ENCODE peak calls at places on chromosomes 5 and 9, in nine cellular contexts. One of them, this sample, is unnamed.

GRCh38 chr5:160128632-160129031 is 9.4 kb upstream of the PWWP2A start:
- DNase-seq in WERI-Rb-1: no peak
- DNase-seq in osteoblast: peak
- DNase-seq in body of pancreas: no peak
- DNase-seq in fibroblast of mammary gland: no peak
- DNase-seq in transverse colon: no peak
- DNase-seq in suprapubic skin: no peak
- DNase-seq in astrocyte of the cerebellum: no peak
- DNase-seq in left ventricle myocardium inferior: no peak
- DNase-seq in this sample: no peak

GRCh38 chr5:145797336-145797735 is 37.8 kb downstream of the PRELID2 start:
- DNase-seq in WERI-Rb-1: no peak
- DNase-seq in osteoblast: no peak
- DNase-seq in body of pancreas: no peak
- DNase-seq in fibroblast of mammary gland: peak
- DNase-seq in transverse colon: no peak
- DNase-seq in suprapubic skin: no peak
- DNase-seq in astrocyte of the cerebellum: no peak
- DNase-seq in left ventricle myocardium inferior: no peak
- DNase-seq in this sample: peak

GRCh38 chr5:132195727-132196126 is 31.9 kb downstream of the P4HA2 start:
- DNase-seq in WERI-Rb-1: no peak
- DNase-seq in osteoblast: no peak
- DNase-seq in body of pancreas: no peak
- DNase-seq in fibroblast of mammary gland: no peak
- DNase-seq in transverse colon: no peak
- DNase-seq in suprapubic skin: no peak
- DNase-seq in astrocyte of the cerebellum: no peak
- DNase-seq in left ventricle myocardium inferior: no peak
- DNase-seq in this sample: no peak

GRCh38 chr5:176436641-176437040 is 11.5 kb upstream of the FAF2 start:
- DNase-seq in WERI-Rb-1: no peak
- DNase-seq in osteoblast: peak
- DNase-seq in body of pancreas: no peak
- DNase-seq in fibroblast of mammary gland: peak
- DNase-seq in transverse colon: no peak
- DNase-seq in suprapubic skin: no peak
- DNase-seq in astrocyte of the cerebellum: no peak
- DNase-seq in left ventricle myocardium inferior: no peak
- DNase-seq in this sample: no peak

GRCh38 chr5:154189256-154189818 is 1.2 kb upstream of the GALNT10 start:
- DNase-seq in WERI-Rb-1: no peak
- DNase-seq in osteoblast: peak
- DNase-seq in body of pancreas: peak
- DNase-seq in fibroblast of mammary gland: no peak
- DNase-seq in transverse colon: peak
- DNase-seq in suprapubic skin: no peak
- DNase-seq in astrocyte of the cerebellum: no peak
- DNase-seq in left ventricle myocardium inferior: peak
- DNase-seq in this sample: no peak

GRCh38 chr5:57495285-57495684 is 12.7 kb upstream of the ACTBL2 start:
- DNase-seq in WERI-Rb-1: no peak
- DNase-seq in osteoblast: no peak
- DNase-seq in body of pancreas: no peak
- DNase-seq in fibroblast of mammary gland: no peak
- DNase-seq in transverse colon: peak
- DNase-seq in suprapubic skin: no peak
- DNase-seq in astrocyte of the cerebellum: no peak
- DNase-seq in left ventricle myocardium inferior: no peak
- DNase-seq in this sample: no peak

GRCh38 chr9:129005336-129005997 is 22.7 kb downstream of the SH3GLB2 start:
- DNase-seq in WERI-Rb-1: peak
- DNase-seq in osteoblast: peak
- DNase-seq in body of pancreas: no peak
- DNase-seq in fibroblast of mammary gland: no peak
- DNase-seq in transverse colon: no peak
- DNase-seq in suprapubic skin: no peak
- DNase-seq in astrocyte of the cerebellum: no peak
- DNase-seq in left ventricle myocardium inferior: no peak
- DNase-seq in this sample: no peak

GRCh38 chr9:34547960-34548603 is 25.3 kb upstream of the ENHO start:
- DNase-seq in WERI-Rb-1: peak
- DNase-seq in osteoblast: peak
- DNase-seq in body of pancreas: peak
- DNase-seq in fibroblast of mammary gland: peak
- DNase-seq in transverse colon: peak
- DNase-seq in suprapubic skin: peak
- DNase-seq in astrocyte of the cerebellum: peak
- DNase-seq in left ventricle myocardium inferior: peak
- DNase-seq in this sample: peak

GRCh38 chr5:172010278-172010677 is 3.8 kb upstream of the FBXW11 start:
- DNase-seq in WERI-Rb-1: peak
- DNase-seq in osteoblast: peak
- DNase-seq in body of pancreas: no peak
- DNase-seq in fibroblast of mammary gland: peak
- DNase-seq in transverse colon: no peak
- DNase-seq in suprapubic skin: no peak
- DNase-seq in astrocyte of the cerebellum: no peak
- DNase-seq in left ventricle myocardium inferior: no peak
- DNase-seq in this sample: peak

GRCh38 chr5:31021181-31021624 is 172.3 kb upstream of the CDH6 start:
- DNase-seq in WERI-Rb-1: no peak
- DNase-seq in osteoblast: no peak
- DNase-seq in body of pancreas: no peak
- DNase-seq in fibroblast of mammary gland: no peak
- DNase-seq in transverse colon: no peak
- DNase-seq in suprapubic skin: no peak
- DNase-seq in astrocyte of the cerebellum: no peak
- DNase-seq in left ventricle myocardium inferior: no peak
- DNase-seq in this sample: peak

GRCh38 chr9:89804766-89805531 is 200.1 kb downstream of the GADD45G start:
- DNase-seq in WERI-Rb-1: no peak
- DNase-seq in osteoblast: no peak
- DNase-seq in body of pancreas: no peak
- DNase-seq in fibroblast of mammary gland: no peak
- DNase-seq in transverse colon: no peak
- DNase-seq in suprapubic skin: peak
- DNase-seq in astrocyte of the cerebellum: no peak
- DNase-seq in left ventricle myocardium inferior: no peak
- DNase-seq in this sample: no peak

GRCh38 chr9:128917151-128917849 is 3.5 kb upstream of the PHYHD1 start:
- DNase-seq in WERI-Rb-1: no peak
- DNase-seq in osteoblast: peak
- DNase-seq in body of pancreas: peak
- DNase-seq in fibroblast of mammary gland: peak
- DNase-seq in transverse colon: peak
- DNase-seq in suprapubic skin: peak
- DNase-seq in astrocyte of the cerebellum: peak
- DNase-seq in left ventricle myocardium inferior: peak
- DNase-seq in this sample: peak

GRCh38 chr5:81553570-81554212 is 159.8 kb upstream of the ACOT12 start:
- DNase-seq in WERI-Rb-1: no peak
- DNase-seq in osteoblast: no peak
- DNase-seq in body of pancreas: no peak
- DNase-seq in fibroblast of mammary gland: no peak
- DNase-seq in transverse colon: no peak
- DNase-seq in suprapubic skin: no peak
- DNase-seq in astrocyte of the cerebellum: no peak
- DNase-seq in left ventricle myocardium inferior: no peak
- DNase-seq in this sample: no peak

GRCh38 chr9:82808478-82808877 is 254.5 kb downstream of the RASEF start:
- DNase-seq in WERI-Rb-1: no peak
- DNase-seq in osteoblast: no peak
- DNase-seq in body of pancreas: no peak
- DNase-seq in fibroblast of mammary gland: no peak
- DNase-seq in transverse colon: no peak
- DNase-seq in suprapubic skin: no peak
- DNase-seq in astrocyte of the cerebellum: no peak
- DNase-seq in left ventricle myocardium inferior: no peak
- DNase-seq in this sample: no peak

GRCh38 chr9:134320916-134321570 is 5.2 kb upstream of the RXRA start:
- DNase-seq in WERI-Rb-1: no peak
- DNase-seq in osteoblast: peak
- DNase-seq in body of pancreas: peak
- DNase-seq in fibroblast of mammary gland: no peak
- DNase-seq in transverse colon: no peak
- DNase-seq in suprapubic skin: no peak
- DNase-seq in astrocyte of the cerebellum: no peak
- DNase-seq in left ventricle myocardium inferior: peak
- DNase-seq in this sample: no peak

GRCh38 chr9:134323741-134324358 is 2.4 kb upstream of the RXRA start:
- DNase-seq in WERI-Rb-1: peak
- DNase-seq in osteoblast: peak
- DNase-seq in body of pancreas: peak
- DNase-seq in fibroblast of mammary gland: peak
- DNase-seq in transverse colon: peak
- DNase-seq in suprapubic skin: no peak
- DNase-seq in astrocyte of the cerebellum: no peak
- DNase-seq in left ventricle myocardium inferior: peak
- DNase-seq in this sample: no peak

GRCh38 chr9:134322781-134323241 is 3.4 kb upstream of the RXRA start:
- DNase-seq in WERI-Rb-1: peak
- DNase-seq in osteoblast: no peak
- DNase-seq in body of pancreas: peak
- DNase-seq in fibroblast of mammary gland: no peak
- DNase-seq in transverse colon: peak
- DNase-seq in suprapubic skin: no peak
- DNase-seq in astrocyte of the cerebellum: no peak
- DNase-seq in left ventricle myocardium inferior: peak
- DNase-seq in this sample: no peak

GRCh38 chr9:134321571-134321930 is 4.7 kb upstream of the RXRA start:
- DNase-seq in WERI-Rb-1: peak
- DNase-seq in osteoblast: peak
- DNase-seq in body of pancreas: peak
- DNase-seq in fibroblast of mammary gland: no peak
- DNase-seq in transverse colon: peak
- DNase-seq in suprapubic skin: no peak
- DNase-seq in astrocyte of the cerebellum: no peak
- DNase-seq in left ventricle myocardium inferior: peak
- DNase-seq in this sample: no peak

GRCh38 chr9:134321957-134322741 is 4.1 kb upstream of the RXRA start:
- DNase-seq in WERI-Rb-1: peak
- DNase-seq in osteoblast: peak
- DNase-seq in body of pancreas: peak
- DNase-seq in fibroblast of mammary gland: no peak
- DNase-seq in transverse colon: peak
- DNase-seq in suprapubic skin: no peak
- DNase-seq in astrocyte of the cerebellum: no peak
- DNase-seq in left ventricle myocardium inferior: peak
- DNase-seq in this sample: no peak
- TF ChIP-seq CTCF in WERI-Rb-1: no peak
- TF ChIP-seq CTCF in osteoblast: no peak
- TF ChIP-seq CTCF in body of pancreas: no peak
- TF ChIP-seq CTCF in fibroblast of mammary gland: no peak
- TF ChIP-seq CTCF in transverse colon: no peak
- TF ChIP-seq CTCF in suprapubic skin: no peak
- TF ChIP-seq CTCF in astrocyte of the cerebellum: no peak
- TF ChIP-seq CTCF in left ventricle myocardium inferior: no peak
- TF ChIP-seq CTCF in this sample: no peak

GRCh38 chr5:59893436-59894227 is at the start of gene PDE4D:
- DNase-seq in WERI-Rb-1: peak
- DNase-seq in osteoblast: peak
- DNase-seq in body of pancreas: peak
- DNase-seq in fibroblast of mammary gland: peak
- DNase-seq in transverse colon: peak
- DNase-seq in suprapubic skin: peak
- DNase-seq in astrocyte of the cerebellum: peak
- DNase-seq in left ventricle myocardium inferior: peak
- DNase-seq in this sample: peak
- H3K4me3 ChIP-seq in WERI-Rb-1: peak
- H3K4me3 ChIP-seq in osteoblast: peak
- H3K4me3 ChIP-seq in body of pancreas: no peak
- H3K4me3 ChIP-seq in fibroblast of mammary gland: no peak
- H3K4me3 ChIP-seq in transverse colon: no peak
- H3K4me3 ChIP-seq in suprapubic skin: peak
- H3K4me3 ChIP-seq in astrocyte of the cerebellum: peak
- H3K4me3 ChIP-seq in left ventricle myocardium inferior: peak
- H3K4me3 ChIP-seq in this sample: no peak

DNA sequence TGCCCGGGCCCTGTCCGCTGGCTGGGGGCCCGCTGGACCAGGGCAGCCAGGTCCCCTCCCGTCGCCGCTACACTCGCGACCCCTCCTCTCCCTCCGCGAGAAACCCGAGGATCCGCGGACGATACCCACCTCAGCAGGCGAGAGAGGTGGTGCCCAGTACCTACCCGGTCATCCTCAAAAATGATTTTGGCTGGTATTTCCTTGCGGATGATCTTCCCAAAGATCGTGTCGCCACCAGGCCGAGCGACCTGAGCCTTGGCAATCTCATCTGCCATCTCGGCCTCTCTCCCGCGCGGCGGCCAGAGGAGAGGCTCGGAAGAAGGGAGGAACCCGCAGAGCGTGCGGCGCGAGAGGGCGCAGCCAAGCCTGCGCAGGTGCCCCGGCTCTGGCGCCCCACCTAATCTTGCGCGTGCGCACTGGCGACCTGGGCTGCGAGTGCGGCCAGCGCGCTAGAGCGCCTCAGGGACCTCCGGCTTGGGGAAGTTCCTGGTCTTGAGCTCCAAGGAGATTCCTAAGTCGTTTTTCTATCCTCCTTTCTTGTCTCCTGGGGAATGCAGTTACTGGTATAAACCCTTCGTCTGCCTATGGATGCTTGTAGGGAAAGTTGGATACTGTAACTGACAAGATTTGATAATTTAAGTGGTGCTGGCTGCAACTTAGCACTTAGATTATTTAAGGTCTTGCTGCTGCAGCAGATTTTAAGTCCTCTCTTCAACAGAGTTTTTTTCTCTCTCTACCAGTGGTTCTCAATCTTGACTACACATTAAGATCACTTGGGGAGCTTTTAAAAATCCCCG is at the start of gene HINT1:
- DNase-seq in WERI-Rb-1: peak
- DNase-seq in osteoblast: peak
- DNase-seq in body of pancreas: peak
- DNase-seq in fibroblast of mammary gland: peak
- DNase-seq in transverse colon: peak
- DNase-seq in suprapubic skin: peak
- DNase-seq in astrocyte of the cerebellum: peak
- DNase-seq in left ventricle myocardium inferior: peak
- DNase-seq in this sample: peak
- TF ChIP-seq CTCF in WERI-Rb-1: peak
- TF ChIP-seq CTCF in osteoblast: peak
- TF ChIP-seq CTCF in body of pancreas: peak
- TF ChIP-seq CTCF in fibroblast of mammary gland: peak
- TF ChIP-seq CTCF in transverse colon: no peak
- TF ChIP-seq CTCF in suprapubic skin: no peak
- TF ChIP-seq CTCF in astrocyte of the cerebellum: peak
- TF ChIP-seq CTCF in left ventricle myocardium inferior: no peak
- TF ChIP-seq CTCF in this sample: no peak

GRCh38 chr5:175060264-175060663 is 335.9 kb downstream of the MSX2 start:
- DNase-seq in WERI-Rb-1: no peak
- DNase-seq in osteoblast: no peak
- DNase-seq in body of pancreas: no peak
- DNase-seq in fibroblast of mammary gland: no peak
- DNase-seq in transverse colon: no peak
- DNase-seq in suprapubic skin: no peak
- DNase-seq in astrocyte of the cerebellum: no peak
- DNase-seq in left ventricle myocardium inferior: no peak
- DNase-seq in this sample: no peak

GRCh38 chr5:175056831-175057230 is 332.4 kb downstream of the MSX2 start:
- DNase-seq in WERI-Rb-1: no peak
- DNase-seq in osteoblast: no peak
- DNase-seq in body of pancreas: no peak
- DNase-seq in fibroblast of mammary gland: no peak
- DNase-seq in transverse colon: no peak
- DNase-seq in suprapubic skin: no peak
- DNase-seq in astrocyte of the cerebellum: no peak
- DNase-seq in left ventricle myocardium inferior: no peak
- DNase-seq in this sample: no peak

GRCh38 chr5:175059687-175060194 is 335.4 kb downstream of the MSX2 start:
- DNase-seq in WERI-Rb-1: no peak
- DNase-seq in osteoblast: no peak
- DNase-seq in body of pancreas: peak
- DNase-seq in fibroblast of mammary gland: no peak
- DNase-seq in transverse colon: no peak
- DNase-seq in suprapubic skin: no peak
- DNase-seq in astrocyte of the cerebellum: peak
- DNase-seq in left ventricle myocardium inferior: peak
- DNase-seq in this sample: peak
- H3K4me3 ChIP-seq in WERI-Rb-1: no peak
- H3K4me3 ChIP-seq in osteoblast: peak
- H3K4me3 ChIP-seq in body of pancreas: no peak
- H3K4me3 ChIP-seq in fibroblast of mammary gland: no peak
- H3K4me3 ChIP-seq in transverse colon: no peak
- H3K4me3 ChIP-seq in suprapubic skin: no peak
- H3K4me3 ChIP-seq in astrocyte of the cerebellum: peak
- H3K4me3 ChIP-seq in left ventricle myocardium inferior: peak
- H3K4me3 ChIP-seq in this sample: no peak

This sample was measured in cardiac fibroblast.